ENCODE peak calls at places on chromosomes 12 and 14, in seven cellular contexts. H is Panc1, C is upper lobe of left lung, Y is stomach, M is GM23338, A is transverse colon, Z is K562. E is an unnamed sample.

GRCh38 chr14:96268426-96269358 is 12.7 kb downstream of the BDKRB1 start:
- DNase-seq in H (no peak), C (no peak), Y (no peak), M (no peak), A (peak), Z (no peak), E (no peak)

GRCh38 chr12:75738486-75738885 is 227.1 kb upstream of the KRR1 start:
- DNase-seq in H (no peak), C (no peak), Y (no peak), M (no peak), A (no peak), Z (no peak), E (no peak)

GRCh38 chr12:64400041-64400440 is 4.2 kb upstream of the XPOT start:
- DNase-seq in H (no peak), C (no peak), Y (no peak), M (peak), A (no peak), Z (no peak), E (no peak)

GRCh38 chr14:85415015-85415712 is 114.8 kb upstream of the FLRT2 start:
- DNase-seq in H (peak), C (no peak), Y (no peak), M (peak), A (no peak), Z (no peak), E (no peak)

GRCh38 chr12:63995512-63995911 is 151.0 kb downstream of the SRGAP1 start:
- DNase-seq in H (no peak), C (no peak), Y (no peak), M (no peak), A (no peak), Z (no peak), E (no peak)

GRCh38 chr12:57837779-57838562 is 8.6 kb downstream of the CTDSP2 start:
- DNase-seq in H (no peak), C (no peak), Y (no peak), M (peak), A (no peak), Z (no peak), E (peak)

GRCh38 chr12:56087220-56087619 is 7.3 kb downstream of the ERBB3 start:
- DNase-seq in H (no peak), C (peak), Y (peak), M (no peak), A (peak), Z (no peak), E (no peak)

GRCh38 chr14:100825691-100826331 is at the start of gene MEG3:
- DNase-seq in H (no peak), C (no peak), Y (no peak), M (no peak), A (peak), Z (no peak), E (no peak)

GRCh38 chr12:104929368-104929767 is 28.7 kb downstream of the SLC41A2 start:
- DNase-seq in H (no peak), C (no peak), Y (no peak), M (no peak), A (no peak), Z (no peak), E (no peak)

GRCh38 chr12:110794623-110795280 is 52.0 kb upstream of the CCDC63 start:
- DNase-seq in H (no peak), C (peak), Y (peak), M (no peak), A (peak), Z (no peak), E (no peak)

GRCh38 chr12:27552235-27552634 is 28.2 kb downstream of the PPFIBP1 start:
- DNase-seq in H (no peak), C (no peak), Y (no peak), M (no peak), A (no peak), Z (no peak), E (no peak)

GRCh38 chr12:72271401-72271740 is 799 bp upstream of the TRHDE start:
- DNase-seq in H (no peak), C (no peak), Y (no peak), M (peak), A (no peak), Z (no peak), E (no peak)

GRCh38 chr12:58202933-58203713 is 261.8 kb downstream of the ATP23 start:
- DNase-seq in H (no peak), C (no peak), Y (no peak), M (no peak), A (no peak), Z (no peak), E (peak)

GRCh38 chr12:64796205-64796845 is 28.1 kb upstream of the TBC1D30 start:
- DNase-seq in H (peak), C (no peak), Y (peak), M (peak), A (peak), Z (peak), E (peak)

GRCh38 chr12:55188974-55189556 is 31.8 kb upstream of the OR10A7 start:
- DNase-seq in H (peak), C (no peak), Y (no peak), M (peak), A (peak), Z (peak), E (peak)

GRCh38 chr12:104957388-104958008 is 592 bp downstream of the SLC41A2 start:
- DNase-seq in H (no peak), C (no peak), Y (peak), M (peak), A (peak), Z (no peak), E (no peak)

GRCh38 chr14:55038708-55039107 is 11.7 kb downstream of the SOCS4 start:
- DNase-seq in H (no peak), C (no peak), Y (no peak), M (no peak), A (no peak), Z (no peak), E (no peak)

GRCh38 chr12:127360580-127360979 is 906.4 kb upstream of the TMEM132C start:
- DNase-seq in H (no peak), C (no peak), Y (no peak), M (no peak), A (no peak), Z (no peak), E (no peak)

GRCh38 chr12:4784404-4785054 is 64.3 kb downstream of the GALNT8 start:
- DNase-seq in H (no peak), C (no peak), Y (no peak), M (no peak), A (no peak), Z (no peak), E (no peak)

GRCh38 chr12:26271889-26272492 is 76.6 kb downstream of the SSPN start:
- DNase-seq in H (no peak), C (peak), Y (peak), M (no peak), A (peak), Z (no peak), E (no peak)

GRCh38 chr12:91852646-91853045 is 293.0 kb downstream of the BTG1 start:
- DNase-seq in H (no peak), C (no peak), Y (no peak), M (no peak), A (no peak), Z (no peak), E (peak)

GRCh38 chr14:90857866-90858265 is 41.6 kb upstream of the TTC7B start:
- DNase-seq in H (no peak), C (no peak), Y (no peak), M (no peak), A (no peak), Z (no peak), E (no peak)

GRCh38 chr14:96727980-96728717 is 69.0 kb upstream of the VRK1 start:
- DNase-seq in H (no peak), C (no peak), Y (no peak), M (no peak), A (no peak), Z (no peak), E (no peak)

GRCh38 chr14:99067141-99067920 is 204.7 kb downstream of the BCL11B start:
- DNase-seq in H (no peak), C (no peak), Y (no peak), M (no peak), A (no peak), Z (no peak), E (no peak)

GRCh38 chr12:45379261-45379660 is 163.4 kb downstream of the ANO6 start:
- DNase-seq in H (peak), C (no peak), Y (no peak), M (no peak), A (no peak), Z (no peak), E (no peak)

GRCh38 chr14:104817930-104818713 is 17.2 kb downstream of the ZBTB42 start:
- DNase-seq in H (no peak), C (no peak), Y (peak), M (no peak), A (no peak), Z (no peak), E (no peak)

GRCh38 chr12:81699572-81699971 is 59.6 kb downstream of the PPFIA2 start:
- DNase-seq in H (no peak), C (no peak), Y (no peak), M (no peak), A (no peak), Z (no peak), E (no peak)

GRCh38 chr14:61934385-61934784 is 172.2 kb downstream of the SNAPC1 start:
- DNase-seq in H (no peak), C (no peak), Y (no peak), M (no peak), A (no peak), Z (no peak), E (no peak)

GRCh38 chr12:130526813-130527212 is 189.1 kb downstream of the PIWIL1 start:
- DNase-seq in H (no peak), C (no peak), Y (no peak), M (peak), A (peak), Z (peak), E (no peak)

GRCh38 chr12:120866143-120866542 is 38.0 kb downstream of the SPPL3 start:
- DNase-seq in H (no peak), C (no peak), Y (no peak), M (no peak), A (no peak), Z (no peak), E (no peak)

GRCh38 chr14:23360496-23360895 is 4.5 kb downstream of the EFS start:
- DNase-seq in H (no peak), C (no peak), Y (no peak), M (peak), A (no peak), Z (peak), E (no peak)

GRCh38 chr14:99829450-99829849 is 36.2 kb downstream of the EML1 start:
- DNase-seq in H (no peak), C (no peak), Y (no peak), M (no peak), A (no peak), Z (no peak), E (no peak)

GRCh38 chr12:1583421-1584078 is 10.8 kb downstream of the FBXL14 start:
- DNase-seq in H (no peak), C (no peak), Y (peak), M (peak), A (peak), Z (peak), E (peak)

GRCh38 chr12:20305470-20305869 is 62.9 kb upstream of the PDE3A start:
- DNase-seq in H (no peak), C (no peak), Y (no peak), M (no peak), A (no peak), Z (no peak), E (no peak)

GRCh38 chr12:91877022-91877421 is 268.6 kb downstream of the BTG1 start:
- DNase-seq in H (no peak), C (no peak), Y (peak), M (no peak), A (peak), Z (no peak), E (no peak)

GRCh38 chr14:76413962-76414665 is 38.2 kb downstream of the ESRRB start:
- DNase-seq in H (no peak), C (no peak), Y (no peak), M (peak), A (no peak), Z (no peak), E (no peak)

GRCh38 chr14:100103261-100104005 is 38.2 kb downstream of the EVL start:
- DNase-seq in H (no peak), C (no peak), Y (no peak), M (no peak), A (no peak), Z (no peak), E (no peak)

GRCh38 chr14:52015411-52016030 is 26.2 kb downstream of the RTRAF start:
- DNase-seq in H (no peak), C (no peak), Y (peak), M (peak), A (no peak), Z (no peak), E (no peak)

GRCh38 chr12:106954462-106955376 is 988 bp upstream of the TMEM263 start:
- DNase-seq in H (no peak), C (peak), Y (no peak), M (peak), A (peak), Z (peak), E (no peak)

GRCh38 chr12:106957617-106958016 is 1.9 kb downstream of the TMEM263 start:
- DNase-seq in H (no peak), C (no peak), Y (no peak), M (no peak), A (no peak), Z (no peak), E (no peak)

GRCh38 chr12:106955377-106956047 is at the start of gene TMEM263:
- DNase-seq in H (peak), C (peak), Y (peak), M (peak), A (peak), Z (peak), E (no peak)

GRCh38 chr12:106953352-106954260 is 2.1 kb upstream of the TMEM263 start:
- DNase-seq in H (no peak), C (no peak), Y (no peak), M (no peak), A (no peak), Z (no peak), E (no peak)

GRCh38 chr12:106956048-106956935 is 585 bp downstream of the TMEM263 start:
- DNase-seq in H (no peak), C (peak), Y (peak), M (peak), A (peak), Z (peak), E (no peak)
- TF ChIP-seq POLR2AphosphoS5 in H (no peak), C (peak), Y (peak), M (peak), A (peak), Z (peak), E (peak)

GRCh38 chr12:109461049-109461845 is 15.9 kb downstream of the KCTD10 start:
- DNase-seq in H (no peak), C (no peak), Y (no peak), M (no peak), A (peak), Z (peak), E (no peak)
- TF ChIP-seq POLR2AphosphoS5 in H (no peak), C (peak), Y (no peak), M (no peak), A (peak), Z (peak), E (no peak)

DNA sequence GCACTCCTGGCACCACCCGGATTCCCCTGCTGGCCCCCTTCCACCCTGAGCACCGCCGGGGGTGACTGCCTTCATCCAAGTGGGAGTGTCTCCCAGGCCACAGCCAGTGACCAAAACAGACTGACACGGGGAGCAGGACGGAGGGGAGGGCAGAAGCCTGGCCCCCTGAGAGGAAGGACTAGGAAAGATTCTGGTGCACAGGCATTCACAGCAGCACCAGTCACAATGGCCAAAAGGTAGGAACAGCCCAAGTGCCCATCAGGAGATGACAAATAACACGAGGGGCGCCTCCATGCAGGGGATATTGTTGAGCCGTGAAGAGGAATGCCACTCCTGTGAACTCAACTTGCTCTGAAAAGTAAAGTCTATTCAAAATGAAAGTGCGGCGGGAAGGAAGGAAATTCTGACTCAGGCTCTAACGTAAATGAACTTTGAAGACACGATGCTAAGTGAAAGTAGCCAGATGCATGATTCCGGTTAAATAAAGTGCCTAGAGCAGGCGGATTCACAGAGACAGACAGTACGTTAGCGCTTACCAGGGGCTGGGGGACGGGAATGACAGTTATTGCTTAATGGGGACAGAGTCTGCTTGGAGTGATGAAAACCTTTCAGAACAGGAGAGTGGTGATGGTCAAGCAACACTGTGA is 146.1 kb upstream of the NCOR2 start:
- DNase-seq in H (no peak), C (peak), Y (peak), M (no peak), A (no peak), Z (no peak), E (no peak)
- TF ChIP-seq POLR2AphosphoS5 in H (no peak), C (peak), Y (peak), M (no peak), A (peak), Z (no peak), E (no peak)

GRCh38 chr14:44291516-44291915 is 215.6 kb downstream of the FSCB start:
- DNase-seq in H (no peak), C (no peak), Y (no peak), M (no peak), A (no peak), Z (no peak), E (no peak)
- TF ChIP-seq POLR2AphosphoS5 in H (no peak), C (no peak), Y (no peak), M (no peak), A (no peak), Z (no peak), E (no peak)

E was measured in SK-N-MC.